ENCODE peak calls at places on chromosomes 6 and 20, in eight cellular contexts. E is prostate gland, O is IMR-90, K is endodermal cell, H is osteoblast, V is tibial artery, I is fibroblast of lung, R is A673. U is an unnamed sample. For H3K4me1, the result is how much of the 10 kb centered on the place peaks cover.

GRCh38 chr6:382883-383420 is 8.6 kb upstream of the IRF4 start:
- DNase-seq in E (no peak), O (no peak), K (no peak), H (no peak), V (no peak), I (no peak), R (no peak), U (no peak)

GRCh38 chr6:101640131-101640530 is 246.6 kb downstream of the GRIK2 start:
- DNase-seq in E (no peak), O (no peak), K (no peak), H (no peak), V (no peak), I (peak), R (no peak), U (no peak)

GRCh38 chr6:82364087-82365010 is 732 bp downstream of the TPBG start:
- DNase-seq in E (peak), O (peak), K (peak), H (peak), V (peak), I (peak), R (peak), U (peak)

GRCh38 chr6:110878751-110879539 is 4.4 kb downstream of the AMD1 start:
- DNase-seq in E (peak), O (peak), K (peak), H (peak), V (no peak), I (no peak), R (peak), U (peak)

GRCh38 chr6:13447949-13448724 is 39.3 kb downstream of the GFOD1 start:
- DNase-seq in E (peak), O (no peak), K (peak), H (no peak), V (no peak), I (no peak), R (peak), U (no peak)

GRCh38 chr6:26045046-26045938 is 41.9 kb upstream of the HFE start:
- DNase-seq in E (peak), O (peak), K (no peak), H (peak), V (peak), I (peak), R (peak), U (peak)

GRCh38 chr20:23002276-23002675 is 32.8 kb upstream of the SSTR4 start:
- DNase-seq in E (no peak), O (no peak), K (no peak), H (no peak), V (no peak), I (no peak), R (no peak), U (no peak)

GRCh38 chr6:45690846-45691245 is 313.1 kb upstream of the SUPT3H start:
- DNase-seq in E (no peak), O (no peak), K (no peak), H (peak), V (no peak), I (no peak), R (no peak), U (peak)

GRCh38 chr6:15755555-15755954 is 92.7 kb upstream of the DTNBP1 start:
- DNase-seq in E (no peak), O (peak), K (no peak), H (no peak), V (no peak), I (no peak), R (peak), U (peak)

GRCh38 chr20:51800769-51801219 is 1.5 kb downstream of the SALL4 start:
- DNase-seq in E (peak), O (no peak), K (peak), H (peak), V (no peak), I (peak), R (peak), U (peak)

GRCh38 chr6:134669531-134669930 is 280.4 kb downstream of the ALDH8A1 start:
- DNase-seq in E (no peak), O (no peak), K (no peak), H (no peak), V (no peak), I (no peak), R (no peak), U (no peak)

GRCh38 chr20:24461848-24462247 is 7.6 kb upstream of the SYNDIG1 start:
- DNase-seq in E (no peak), O (no peak), K (no peak), H (no peak), V (no peak), I (no peak), R (no peak), U (no peak)

GRCh38 chr20:57403216-57403615 is 12.0 kb downstream of the RBM38 start:
- DNase-seq in E (no peak), O (no peak), K (no peak), H (no peak), V (no peak), I (no peak), R (no peak), U (no peak)

GRCh38 chr6:31690231-31691077 is 9.6 kb upstream of the LY6G5C start:
- DNase-seq in E (no peak), O (no peak), K (no peak), H (no peak), V (no peak), I (no peak), R (no peak), U (no peak)

GRCh38 chr6:42007753-42008528 is 42.4 kb upstream of the TAF8 start:
- DNase-seq in E (no peak), O (no peak), K (no peak), H (no peak), V (no peak), I (no peak), R (no peak), U (no peak)

GRCh38 chr6:29958916-29959315 is 16.6 kb downstream of the HLA-A start:
- DNase-seq in E (no peak), O (no peak), K (no peak), H (no peak), V (no peak), I (no peak), R (no peak), U (no peak)

GRCh38 chr20:10250902-10251301 is 32.3 kb downstream of the SNAP25 start:
- DNase-seq in E (no peak), O (no peak), K (no peak), H (no peak), V (no peak), I (peak), R (no peak), U (no peak)

GRCh38 chr20:37346526-37347346 is 796 bp downstream of the SRC start:
- DNase-seq in E (no peak), O (no peak), K (peak), H (peak), V (peak), I (no peak), R (no peak), U (peak)

GRCh38 chr6:149960488-149960887 is 3.3 kb upstream of the ULBP1 start:
- DNase-seq in E (no peak), O (no peak), K (no peak), H (no peak), V (no peak), I (no peak), R (no peak), U (no peak)

GRCh38 chr6:7587631-7588100 is 2.3 kb upstream of the SNRNP48 start:
- DNase-seq in E (no peak), O (peak), K (no peak), H (peak), V (no peak), I (peak), R (no peak), U (peak)

GRCh38 chr6:52570291-52570700 is 6.6 kb downstream of the TRAM2 start:
- DNase-seq in E (no peak), O (no peak), K (no peak), H (no peak), V (peak), I (peak), R (no peak), U (peak)

GRCh38 chr6:136593748-136594490 is 43.7 kb upstream of the MAP7 start:
- DNase-seq in E (no peak), O (peak), K (no peak), H (peak), V (no peak), I (peak), R (peak), U (peak)

GRCh38 chr20:63972312-63973159 is 2.8 kb upstream of the ZNF512B start:
- DNase-seq in E (no peak), O (no peak), K (peak), H (peak), V (no peak), I (no peak), R (no peak), U (no peak)

GRCh38 chr6:5866547-5867051 is 140.1 kb downstream of the NRN1 start:
- DNase-seq in E (peak), O (peak), K (no peak), H (no peak), V (no peak), I (peak), R (no peak), U (peak)

GRCh38 chr20:17969276-17969883 is 562 bp downstream of the MGME1 start:
- DNase-seq in E (peak), O (no peak), K (peak), H (peak), V (no peak), I (no peak), R (peak), U (peak)

GRCh38 chr6:37204014-37204751 is 34.2 kb downstream of the PIM1 start:
- DNase-seq in E (no peak), O (peak), K (no peak), H (no peak), V (no peak), I (peak), R (no peak), U (peak)

GRCh38 chr6:136148051-136148450 is 102.1 kb downstream of the MTFR2 start:
- DNase-seq in E (no peak), O (peak), K (no peak), H (no peak), V (no peak), I (no peak), R (no peak), U (no peak)

GRCh38 chr6:28758046-28758817 is 165.6 kb downstream of the TRIM27 start:
- DNase-seq in E (no peak), O (peak), K (peak), H (no peak), V (no peak), I (peak), R (peak), U (no peak)

GRCh38 chr6:110395221-110395620 is 20.2 kb downstream of the DDO start:
- DNase-seq in E (no peak), O (no peak), K (no peak), H (no peak), V (no peak), I (no peak), R (no peak), U (no peak)

GRCh38 chr6:37103169-37104039 is 66.5 kb upstream of the PIM1 start:
- DNase-seq in E (peak), O (no peak), K (peak), H (peak), V (peak), I (no peak), R (peak), U (peak)

GRCh38 chr20:51410586-51411325 is 131.8 kb downstream of the NFATC2 start:
- DNase-seq in E (no peak), O (no peak), K (no peak), H (no peak), V (no peak), I (no peak), R (no peak), U (no peak)

GRCh38 chr6:115720900-115721299 is 339.8 kb downstream of the FRK start:
- DNase-seq in E (no peak), O (no peak), K (no peak), H (no peak), V (no peak), I (no peak), R (no peak), U (no peak)

GRCh38 chr20:63363981-63364536 is 2.9 kb upstream of the CHRNA4 start:
- DNase-seq in E (no peak), O (no peak), K (no peak), H (no peak), V (no peak), I (no peak), R (no peak), U (no peak)

GRCh38 chr6:156883497-156884252 is 106.5 kb downstream of the ARID1B start:
- DNase-seq in E (peak), O (peak), K (peak), H (no peak), V (no peak), I (no peak), R (no peak), U (peak)

GRCh38 chr6:163179061-163179460 is 235.5 kb upstream of the QKI start:
- DNase-seq in E (no peak), O (no peak), K (no peak), H (no peak), V (no peak), I (no peak), R (no peak), U (no peak)

DNA sequence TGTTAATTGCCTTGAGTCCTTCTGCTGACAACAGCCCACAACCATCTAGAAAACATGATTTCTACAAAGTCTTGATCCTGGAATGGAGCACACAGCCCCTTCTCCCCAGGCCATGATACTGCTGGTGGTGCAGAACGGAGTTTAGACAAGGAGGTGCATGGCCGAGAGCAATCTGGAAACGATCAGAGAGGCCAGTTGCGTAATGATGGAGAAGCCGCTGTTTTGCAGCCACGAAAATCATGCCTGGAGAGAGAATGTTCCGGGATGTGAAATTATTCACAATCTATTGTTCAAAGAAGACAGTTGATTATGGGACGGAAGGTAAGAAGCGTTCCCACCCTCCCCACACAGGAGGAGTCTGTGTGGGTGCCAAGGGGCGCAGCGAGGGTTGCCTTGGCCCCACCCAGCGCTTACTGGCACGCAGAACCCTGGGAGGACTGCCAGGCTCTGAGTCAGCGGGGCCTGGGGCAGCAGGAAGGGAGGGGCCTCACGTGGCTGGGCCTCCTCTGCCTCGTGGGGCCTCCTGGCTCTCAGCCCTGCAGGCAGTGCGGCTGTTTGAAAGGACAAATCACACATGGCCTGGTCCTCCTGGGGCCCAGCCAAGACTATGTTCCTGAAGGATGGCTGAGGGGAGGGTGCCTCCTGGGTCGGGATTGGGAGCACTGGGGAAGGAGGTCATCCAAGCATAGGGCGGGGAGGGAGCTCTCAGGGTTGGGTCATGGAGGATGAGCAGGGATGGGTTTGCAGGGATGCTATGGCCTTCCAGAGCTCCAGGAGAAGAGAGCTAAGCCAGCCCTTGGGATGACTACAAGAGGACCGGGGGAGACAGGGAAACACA is 8.7 kb upstream of the AP5S1 start:
- DNase-seq in E (peak), O (peak), K (no peak), H (peak), V (peak), I (peak), R (peak), U (peak)
- H3K4me1 ChIP-seq in E (under half), O (under half), K (under half), H (under half), V (under half), I (under half), R (under half), U (under half)

DNA sequence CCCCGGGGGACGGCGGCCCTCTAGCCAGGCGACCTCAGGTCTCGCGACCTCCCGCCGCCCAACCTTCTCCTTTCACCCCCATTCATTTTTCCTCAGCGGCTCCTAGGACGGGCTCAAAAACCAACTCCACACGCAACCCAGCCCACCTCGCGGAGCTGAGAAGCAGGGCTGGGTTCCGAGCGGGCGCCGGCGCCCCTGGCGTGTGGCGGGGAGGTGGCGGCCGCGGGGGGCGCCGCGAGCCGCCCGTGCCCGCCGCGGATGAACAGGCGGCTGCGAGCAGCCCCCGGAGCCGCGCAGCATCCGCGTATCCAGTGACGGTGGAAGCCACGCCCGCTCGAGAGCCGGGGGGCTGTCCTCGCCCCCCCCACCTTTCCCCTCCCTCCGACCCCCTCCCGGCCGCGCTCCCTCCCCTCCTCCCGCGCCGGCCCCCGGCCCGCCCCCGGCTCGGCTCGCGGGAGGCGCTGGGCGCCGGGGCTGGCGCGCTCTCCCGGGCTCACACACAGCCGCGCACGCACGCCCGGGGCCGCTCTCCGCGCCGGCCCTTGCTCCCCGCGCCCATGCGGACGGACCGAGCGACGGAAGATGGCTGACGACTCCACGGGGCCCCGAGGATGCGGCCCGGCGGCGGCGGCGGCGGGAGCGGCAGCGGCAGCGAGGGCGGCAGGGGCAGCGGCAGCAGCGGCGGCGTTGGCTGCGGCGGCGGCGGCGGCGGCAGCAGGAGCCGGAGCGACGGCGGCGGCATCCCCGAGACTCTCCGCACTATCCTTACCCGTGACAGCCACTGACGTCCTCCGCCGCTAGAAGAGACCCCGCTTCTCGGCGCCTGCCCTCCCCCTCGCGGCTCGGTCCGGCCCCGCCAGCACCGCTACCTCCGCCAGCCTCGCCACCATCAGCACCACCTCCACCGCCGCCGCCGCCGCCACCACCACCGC is at the start of gene SOBP:
- DNase-seq in E (peak), O (peak), K (peak), H (peak), V (peak), I (no peak), R (peak), U (peak)
- H3K27ac ChIP-seq in E (peak), O (peak), K (peak), H (no peak), V (peak), I (peak), R (no peak), U (no peak)

DNA sequence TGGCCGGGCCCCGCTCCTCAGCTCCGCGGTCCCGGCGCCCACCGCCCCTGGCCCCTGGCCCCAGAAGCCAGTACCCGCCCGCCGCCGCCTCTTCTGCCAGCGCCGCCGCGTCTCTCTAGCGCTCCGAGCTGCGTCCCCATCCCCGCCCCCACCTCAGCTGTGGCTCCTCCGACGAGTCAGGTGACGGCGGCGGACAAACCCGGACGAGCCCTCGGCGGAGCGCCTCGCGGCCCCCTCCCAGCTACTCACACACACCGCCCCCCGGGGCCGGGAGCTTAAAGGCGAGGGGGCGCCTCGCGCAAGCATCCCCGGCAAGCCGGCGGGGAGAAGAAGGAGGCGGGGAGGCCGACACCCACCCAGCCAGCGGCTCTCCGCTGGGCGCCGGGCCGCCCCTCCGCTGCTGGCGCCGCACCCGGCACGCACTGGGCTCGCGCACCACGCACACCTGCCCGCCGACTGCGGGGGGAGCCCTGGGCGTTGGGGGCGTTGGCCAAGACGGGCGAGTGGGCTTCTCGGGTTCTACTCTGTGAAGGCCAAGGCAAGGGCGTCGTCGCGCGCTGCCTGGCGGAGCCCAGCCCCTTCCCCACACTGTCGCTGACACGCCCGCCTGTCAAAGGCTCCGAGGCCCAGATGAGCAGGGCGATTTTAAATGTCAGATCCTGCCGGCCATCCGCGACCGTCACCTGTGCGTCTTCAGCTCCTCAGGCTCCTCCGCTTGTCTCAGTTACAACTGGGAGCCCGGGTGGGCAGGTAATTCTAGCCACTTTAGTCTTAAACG is at the start of gene SNAP91:
- DNase-seq in E (peak), O (no peak), K (peak), H (peak), V (no peak), I (peak), R (peak), U (no peak)
- H3K4me3 ChIP-seq in E (peak), O (peak), K (peak), H (peak), V (peak), I (no peak), R (peak), U (peak)

DNA sequence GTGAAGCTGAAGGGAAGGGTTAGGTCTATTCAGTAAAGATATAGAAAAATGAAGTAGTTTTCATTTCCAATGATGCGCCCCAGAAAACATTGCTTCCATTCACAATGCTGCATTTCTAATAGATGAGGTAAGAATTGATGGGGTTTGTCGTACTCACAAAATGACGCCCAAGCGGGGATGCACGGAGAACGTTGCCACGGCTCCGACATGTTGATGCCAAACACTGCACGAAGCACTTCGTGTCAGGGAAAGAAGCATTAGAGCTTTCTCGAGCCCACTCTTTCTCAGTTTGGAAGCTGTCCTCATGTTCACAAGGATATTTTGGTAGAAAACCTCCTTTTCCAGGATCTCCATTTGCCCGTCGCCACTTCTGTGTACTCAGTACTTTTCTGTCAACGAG is 21.6 kb upstream of the MAFB start:
- DNase-seq in E (no peak), O (no peak), K (no peak), H (no peak), V (no peak), I (peak), R (no peak), U (peak)
- H3K4me1 ChIP-seq in E (under half), O (under half), K (under half), H (under half), V (under half), I (under half), R (under half), U (under half)

GRCh38 chr6:25041676-25042598 is 106.2 kb upstream of the RIPOR2 start:
- DNase-seq in E (no peak), O (no peak), K (peak), H (no peak), V (no peak), I (no peak), R (no peak), U (no peak)
- H3K27ac ChIP-seq in E (no peak), O (no peak), K (no peak), H (no peak), V (no peak), I (no peak), R (no peak), U (no peak)

U was measured in GM23248.